ENCODE peak calls at places on chromosomes 11 and 22, in ten cellular contexts. One of them, this sample, is unnamed.

GRCh38 chr22:46471901-46472721 is 65.3 kb downstream of the CELSR1 start:
- DNase-seq in WTC11: no peak
- DNase-seq in activated CD4-positive, alpha-beta T cell treated with anti-CD3 and anti-CD28 coated beads, Interleukin-2, amount 10 ng/mL, durations not matched to agents 7 days and 5 days: no peak
- DNase-seq in EL: no peak
- DNase-seq in fibroblast of the aortic adventitia: no peak
- DNase-seq in NCI-H2081: no peak
- DNase-seq in GM23248: no peak
- DNase-seq in stimulated activated CD4-positive, alpha-beta T cell treated with anti-CD3 and anti-CD28 coated beads, Interleukin-15, amount 100 ng/mL, for 1 hour: no peak
- DNase-seq in Right ventricle myocardium superior: no peak
- DNase-seq in stimulated activated naive CD8-positive, alpha-beta T cell treated with anti-CD3 and anti-CD28 coated beads, Interleukin-15, amount 100 ng/mL, for 72 hours: no peak
- DNase-seq in this sample: peak

GRCh38 chr11:26905368-26905767 is 88.5 kb upstream of the FIBIN start:
- DNase-seq in NCI-H2081: peak
- DNase-seq in WTC11: no peak
- DNase-seq in Right ventricle myocardium superior: no peak
- DNase-seq in stimulated activated naive CD8-positive, alpha-beta T cell treated with anti-CD3 and anti-CD28 coated beads, Interleukin-15, amount 100 ng/mL, for 72 hours: no peak
- DNase-seq in stimulated activated CD4-positive, alpha-beta T cell treated with anti-CD3 and anti-CD28 coated beads, Interleukin-15, amount 100 ng/mL, for 1 hour: no peak
- DNase-seq in GM23248: peak
- DNase-seq in fibroblast of the aortic adventitia: peak
- DNase-seq in activated CD4-positive, alpha-beta T cell treated with anti-CD3 and anti-CD28 coated beads, Interleukin-2, amount 10 ng/mL, durations not matched to agents 7 days and 5 days: no peak
- DNase-seq in EL: peak
- DNase-seq in this sample: peak

GRCh38 chr22:47837703-47838102 is 1075.3 kb downstream of the TBC1D22A start:
- DNase-seq in stimulated activated naive CD8-positive, alpha-beta T cell treated with anti-CD3 and anti-CD28 coated beads, Interleukin-15, amount 100 ng/mL, for 72 hours: no peak
- DNase-seq in NCI-H2081: no peak
- DNase-seq in activated CD4-positive, alpha-beta T cell treated with anti-CD3 and anti-CD28 coated beads, Interleukin-2, amount 10 ng/mL, durations not matched to agents 7 days and 5 days: peak
- DNase-seq in EL: no peak
- DNase-seq in WTC11: peak
- DNase-seq in stimulated activated CD4-positive, alpha-beta T cell treated with anti-CD3 and anti-CD28 coated beads, Interleukin-15, amount 100 ng/mL, for 1 hour: no peak
- DNase-seq in fibroblast of the aortic adventitia: peak
- DNase-seq in Right ventricle myocardium superior: no peak
- DNase-seq in GM23248: peak
- DNase-seq in this sample: peak

GRCh38 chr11:8356731-8357504 is 93.2 kb upstream of the LMO1 start:
- DNase-seq in fibroblast of the aortic adventitia: no peak
- DNase-seq in NCI-H2081: no peak
- DNase-seq in activated CD4-positive, alpha-beta T cell treated with anti-CD3 and anti-CD28 coated beads, Interleukin-2, amount 10 ng/mL, durations not matched to agents 7 days and 5 days: no peak
- DNase-seq in stimulated activated CD4-positive, alpha-beta T cell treated with anti-CD3 and anti-CD28 coated beads, Interleukin-15, amount 100 ng/mL, for 1 hour: no peak
- DNase-seq in EL: peak
- DNase-seq in stimulated activated naive CD8-positive, alpha-beta T cell treated with anti-CD3 and anti-CD28 coated beads, Interleukin-15, amount 100 ng/mL, for 72 hours: no peak
- DNase-seq in Right ventricle myocardium superior: peak
- DNase-seq in WTC11: no peak
- DNase-seq in GM23248: peak
- DNase-seq in this sample: peak

GRCh38 chr11:91220476-91221202 is 997.8 kb upstream of the CHORDC1 start:
- DNase-seq in activated CD4-positive, alpha-beta T cell treated with anti-CD3 and anti-CD28 coated beads, Interleukin-2, amount 10 ng/mL, durations not matched to agents 7 days and 5 days: no peak
- DNase-seq in NCI-H2081: no peak
- DNase-seq in Right ventricle myocardium superior: no peak
- DNase-seq in stimulated activated naive CD8-positive, alpha-beta T cell treated with anti-CD3 and anti-CD28 coated beads, Interleukin-15, amount 100 ng/mL, for 72 hours: no peak
- DNase-seq in GM23248: peak
- DNase-seq in fibroblast of the aortic adventitia: peak
- DNase-seq in WTC11: no peak
- DNase-seq in stimulated activated CD4-positive, alpha-beta T cell treated with anti-CD3 and anti-CD28 coated beads, Interleukin-15, amount 100 ng/mL, for 1 hour: no peak
- DNase-seq in EL: peak
- DNase-seq in this sample: no peak

GRCh38 chr11:61827573-61828378 is at the start of gene FADS2:
- DNase-seq in GM23248: peak
- DNase-seq in fibroblast of the aortic adventitia: peak
- DNase-seq in EL: peak
- DNase-seq in Right ventricle myocardium superior: peak
- DNase-seq in stimulated activated CD4-positive, alpha-beta T cell treated with anti-CD3 and anti-CD28 coated beads, Interleukin-15, amount 100 ng/mL, for 1 hour: peak
- DNase-seq in stimulated activated naive CD8-positive, alpha-beta T cell treated with anti-CD3 and anti-CD28 coated beads, Interleukin-15, amount 100 ng/mL, for 72 hours: peak
- DNase-seq in NCI-H2081: peak
- DNase-seq in activated CD4-positive, alpha-beta T cell treated with anti-CD3 and anti-CD28 coated beads, Interleukin-2, amount 10 ng/mL, durations not matched to agents 7 days and 5 days: peak
- DNase-seq in WTC11: peak
- DNase-seq in this sample: peak

GRCh38 chr22:50044485-50045143 is 13.5 kb downstream of the TTLL8 start:
- DNase-seq in activated CD4-positive, alpha-beta T cell treated with anti-CD3 and anti-CD28 coated beads, Interleukin-2, amount 10 ng/mL, durations not matched to agents 7 days and 5 days: no peak
- DNase-seq in WTC11: no peak
- DNase-seq in fibroblast of the aortic adventitia: no peak
- DNase-seq in EL: no peak
- DNase-seq in stimulated activated CD4-positive, alpha-beta T cell treated with anti-CD3 and anti-CD28 coated beads, Interleukin-15, amount 100 ng/mL, for 1 hour: no peak
- DNase-seq in stimulated activated naive CD8-positive, alpha-beta T cell treated with anti-CD3 and anti-CD28 coated beads, Interleukin-15, amount 100 ng/mL, for 72 hours: no peak
- DNase-seq in GM23248: no peak
- DNase-seq in Right ventricle myocardium superior: no peak
- DNase-seq in NCI-H2081: no peak
- DNase-seq in this sample: no peak

GRCh38 chr22:49779226-49779625 is 48.4 kb downstream of the BRD1 start:
- DNase-seq in stimulated activated naive CD8-positive, alpha-beta T cell treated with anti-CD3 and anti-CD28 coated beads, Interleukin-15, amount 100 ng/mL, for 72 hours: no peak
- DNase-seq in WTC11: no peak
- DNase-seq in GM23248: no peak
- DNase-seq in stimulated activated CD4-positive, alpha-beta T cell treated with anti-CD3 and anti-CD28 coated beads, Interleukin-15, amount 100 ng/mL, for 1 hour: no peak
- DNase-seq in activated CD4-positive, alpha-beta T cell treated with anti-CD3 and anti-CD28 coated beads, Interleukin-2, amount 10 ng/mL, durations not matched to agents 7 days and 5 days: no peak
- DNase-seq in EL: no peak
- DNase-seq in fibroblast of the aortic adventitia: no peak
- DNase-seq in NCI-H2081: no peak
- DNase-seq in Right ventricle myocardium superior: no peak
- DNase-seq in this sample: no peak

This sample was measured in RPMI7951.